ENCODE peak calls at places on chromosomes 16 and 17, in six cellular contexts. U is psoas muscle; B is CD8-positive, alpha-beta T cell; Y is kidney; F is HCT116; J is lung. O is an unnamed sample.

GRCh38 chr16:74611721-74612120 is 4.8 kb upstream of the GLG1 start:
- DNase-seq in U (no peak), B (no peak), Y (no peak), F (no peak), J (no peak), O (no peak)

GRCh38 chr16:52592778-52593177 is 45.8 kb upstream of the TOX3 start:
- DNase-seq in U (no peak), B (no peak), Y (no peak), F (no peak), J (no peak), O (no peak)

GRCh38 chr17:10775740-10776333 is 28.1 kb downstream of the TMEM238L start:
- DNase-seq in U (no peak), B (no peak), Y (no peak), F (no peak), J (no peak), O (no peak)

GRCh38 chr17:15513859-15514446 is 46.5 kb upstream of the CDRT4 start:
- DNase-seq in U (no peak), B (no peak), Y (no peak), F (no peak), J (no peak), O (no peak)

GRCh38 chr17:40351185-40352043 is 13.1 kb downstream of the GJD3 start:
- DNase-seq in U (no peak), B (no peak), Y (no peak), F (no peak), J (no peak), O (peak; percentile 73)

GRCh38 chr16:50300942-50301625 is 34.7 kb downstream of the ADCY7 start:
- DNase-seq in U (no peak), B (no peak), Y (peak; percentile 68), F (no peak), J (no peak), O (no peak)

GRCh38 chr16:82990155-82990554 is 363.4 kb downstream of the CDH13 start:
- DNase-seq in U (no peak), B (no peak), Y (no peak), F (no peak), J (no peak), O (no peak)

GRCh38 chr16:50739031-50739430 is 2.9 kb upstream of the CYLD start:
- DNase-seq in U (no peak), B (no peak), Y (no peak), F (no peak), J (no peak), O (no peak)

GRCh38 chr16:89261691-89262563 is 44.4 kb downstream of the ZNF778 start:
- DNase-seq in U (no peak), B (no peak), Y (no peak), F (no peak), J (no peak), O (peak; percentile 77)

GRCh38 chr17:142102-142661 is 4.8 kb downstream of the SCGB1C2 start:
- DNase-seq in U (peak; percentile 35), B (peak; percentile 26), Y (peak; percentile 66), F (peak; percentile 21), J (peak; percentile 37), O (peak; percentile 43)

GRCh38 chr16:17067882-17068281 is 402.9 kb downstream of the XYLT1 start:
- DNase-seq in U (no peak), B (no peak), Y (no peak), F (no peak), J (no peak), O (no peak)

GRCh38 chr17:32609085-32609484 is 122.3 kb downstream of the CDK5R1 start:
- DNase-seq in U (peak; percentile 56), B (peak; percentile 71), Y (peak; percentile 72), F (peak; percentile 31), J (peak; percentile 36), O (peak; percentile 70)

GRCh38 chr17:1491406-1492248 is 859 bp downstream of the MYO1C start:
- DNase-seq in U (peak; percentile 77), B (peak; percentile 41), Y (peak; percentile 83), F (no peak), J (peak; percentile 57), O (peak; percentile 79)

GRCh38 chr16:81409016-81409556 is 35.5 kb upstream of the CMIP start:
- DNase-seq in U (no peak), B (no peak), Y (no peak), F (no peak), J (no peak), O (no peak)

GRCh38 chr16:81523387-81524115 is 78.9 kb downstream of the CMIP start:
- DNase-seq in U (peak; percentile 71), B (peak; percentile 31), Y (peak; percentile 83), F (peak; percentile 90), J (no peak), O (no peak)

GRCh38 chr16:58508671-58509251 is 6.6 kb upstream of the SETD6 start:
- DNase-seq in U (no peak), B (no peak), Y (peak; percentile 54), F (no peak), J (no peak), O (peak; percentile 36)

GRCh38 chr17:1965556-1966273 is 59.4 kb downstream of the RTN4RL1 start:
- DNase-seq in U (no peak), B (no peak), Y (peak; percentile 52), F (no peak), J (no peak), O (no peak)

GRCh38 chr17:81527591-81528383 is at the start of gene FSCN2:
- DNase-seq in U (no peak), B (no peak), Y (peak; percentile 76), F (no peak), J (no peak), O (no peak)

GRCh38 chr17:19346351-19347255 is 15.9 kb downstream of the B9D1 start:
- DNase-seq in U (peak; percentile 77), B (no peak), Y (peak; percentile 89), F (peak; percentile 23), J (no peak), O (peak; percentile 51)

GRCh38 chr17:35653619-35654361 is 66.7 kb downstream of the AP2B1 start:
- DNase-seq in U (no peak), B (no peak), Y (no peak), F (no peak), J (no peak), O (no peak)

GRCh38 chr17:34306466-34306865 is 12.8 kb upstream of the CCL8 start:
- DNase-seq in U (no peak), B (no peak), Y (no peak), F (no peak), J (peak; percentile 40), O (no peak)

GRCh38 chr17:50283246-50283645 is 9.0 kb downstream of the TMEM92 start:
- DNase-seq in U (no peak), B (no peak), Y (peak; percentile 18), F (no peak), J (no peak), O (peak; percentile 17)

GRCh38 chr17:35728551-35728950 is 2.9 kb upstream of the RASL10B start:
- DNase-seq in U (no peak), B (no peak), Y (no peak), F (no peak), J (no peak), O (no peak)

GRCh38 chr17:77881545-77881944 is 77.0 kb upstream of the TNRC6C start:
- DNase-seq in U (peak; percentile 86), B (peak; percentile 69), Y (peak; percentile 95), F (no peak), J (peak; percentile 82), O (peak; percentile 64)

GRCh38 chr16:2457267-2457666 is 2.6 kb upstream of the TEDC2 start:
- DNase-seq in U (no peak), B (no peak), Y (no peak), F (no peak), J (no peak), O (no peak)
- H3K27ac ChIP-seq in U (no peak overlapping the region), B (no peak overlapping the region), Y (no peak overlapping the region), F (no peak overlapping the region), J (no peak overlapping the region), O (no peak overlapping the region)

DNA sequence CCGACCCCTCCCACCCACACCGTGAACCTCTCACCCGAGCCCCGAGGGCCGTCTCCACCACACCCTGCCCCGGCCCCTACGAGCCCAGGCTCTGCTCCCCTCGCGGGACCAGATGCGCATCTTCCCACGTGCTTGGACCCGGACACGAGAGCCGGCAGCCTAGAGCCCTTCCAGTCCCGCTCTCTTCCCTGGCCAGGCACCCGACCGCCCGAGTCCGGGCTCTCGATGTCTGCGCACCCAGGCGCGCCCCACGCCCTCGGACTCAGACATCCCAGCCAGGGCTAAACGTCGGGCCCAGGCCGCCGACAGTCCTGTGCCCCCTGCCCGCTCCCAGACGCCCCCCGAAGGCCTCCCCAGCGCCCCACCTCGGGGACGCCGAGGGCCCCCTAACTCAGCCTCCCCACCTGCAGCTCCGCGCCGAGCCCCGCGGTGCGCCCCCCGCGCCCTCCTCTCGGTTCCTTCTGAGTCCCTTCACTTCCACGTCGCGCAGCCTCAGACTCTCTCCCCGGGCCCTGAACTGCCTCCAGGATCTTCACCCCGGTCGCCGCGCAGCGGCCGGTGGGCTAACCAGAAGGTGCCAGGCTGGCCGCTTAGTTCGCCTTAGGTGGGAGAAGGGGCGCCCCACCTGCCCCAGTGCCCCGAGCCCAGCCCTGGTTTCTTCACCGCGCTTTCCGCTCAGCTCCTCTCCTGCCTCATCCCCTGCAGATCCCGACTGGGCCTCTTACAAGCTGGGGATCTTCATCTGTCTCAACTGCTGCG is 669 bp downstream of the ADAP2 start:
- DNase-seq in U (peak; percentile 20), B (no peak), Y (peak; percentile 77), F (no peak), J (peak; percentile 29), O (peak; percentile 52)
- H3K4me3 ChIP-seq in U (peak overlapping the region; percentile 71), B (no peak overlapping the region), Y (no peak overlapping the region), F (peak overlapping the region; percentile 63), J (peak overlapping the region; percentile 35), O (peak overlapping the region; percentile 58)

GRCh38 chr17:4276514-4276913 is 12.7 kb upstream of the ANKFY1 start:
- DNase-seq in U (no peak), B (no peak), Y (no peak), F (no peak), J (no peak), O (no peak)
- H3K4me1 ChIP-seq in U (peaks cover 24% of the 10 kb centered on the region), B (no peaks in the 10 kb centered on the region), Y (no peaks in the 10 kb centered on the region), F (no peaks in the 10 kb centered on the region), J (peaks cover 3% of the 10 kb centered on the region), O (peaks cover 9% of the 10 kb centered on the region)

DNA sequence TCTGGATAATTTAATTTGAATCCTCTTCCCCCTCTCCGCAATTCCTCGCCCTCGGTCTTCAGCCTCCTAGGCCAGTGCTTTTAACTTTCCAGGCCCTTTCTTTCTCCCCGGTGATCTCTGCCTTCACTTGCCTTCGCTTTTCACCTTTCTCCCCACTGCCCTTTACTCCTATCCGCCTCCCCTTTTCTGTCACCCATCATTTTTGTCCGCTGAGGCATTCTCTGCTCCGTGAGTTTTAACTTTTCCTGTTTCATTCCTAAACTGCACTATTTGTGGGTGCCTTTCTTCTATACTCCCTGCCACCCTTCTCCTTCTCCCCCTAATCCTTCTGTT is 729 bp downstream of the LONP2 start:
- DNase-seq in U (no peak), B (no peak), Y (no peak), F (no peak), J (no peak), O (no peak)
- H3K27ac ChIP-seq in U (peak overlapping the region; percentile 88), B (peak overlapping the region; percentile 75), Y (peak overlapping the region; percentile 90), F (peak overlapping the region; percentile 93), J (peak overlapping the region; percentile 82), O (peak overlapping the region; percentile 95)

DNA sequence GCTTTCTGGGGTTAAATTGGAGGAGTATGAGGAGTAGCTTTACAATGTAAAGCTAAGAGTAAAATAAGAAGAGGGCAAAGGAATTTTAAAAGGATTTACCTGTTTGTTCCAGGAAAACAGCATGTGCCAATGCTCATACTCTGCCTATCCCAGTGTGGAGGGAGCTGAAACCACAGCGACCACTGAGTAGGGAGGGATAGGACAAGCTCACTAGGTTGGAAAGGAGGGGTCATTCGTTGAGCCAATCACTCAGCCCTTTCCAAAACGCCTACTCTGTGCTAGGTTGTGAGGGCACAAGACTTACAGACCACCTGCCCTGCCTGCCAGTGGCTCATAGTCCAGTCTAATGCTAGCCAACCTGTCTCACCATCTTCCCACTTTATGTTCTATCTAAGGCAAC is 1.1 kb upstream of the DNAJC7 start:
- DNase-seq in U (no peak), B (no peak), Y (no peak), F (no peak), J (no peak), O (no peak)
- H3K4me3 ChIP-seq in U (peak overlapping the region; percentile 95), B (peak overlapping the region; percentile 96), Y (peak overlapping the region; percentile 97), F (peak overlapping the region; percentile 99), J (no peak overlapping the region), O (no peak overlapping the region)

GRCh38 chr17:18187816-18188761 is 4.5 kb downstream of the ALKBH5 start:
- DNase-seq in U (peak; percentile 41), B (no peak), Y (no peak), F (no peak), J (no peak), O (no peak)
- H3K4me1 ChIP-seq in U (peaks cover 73% of the 10 kb centered on the region), B (peaks cover 67% of the 10 kb centered on the region), Y (peaks cover 47% of the 10 kb centered on the region), F (peaks cover 15% of the 10 kb centered on the region), J (peaks cover 48% of the 10 kb centered on the region), O (no peaks in the 10 kb centered on the region)

O was measured in right lobe of liver.